ENCODE peak calls at places on chromosomes 1 and 21, in nine cellular contexts. B, S, G, H, X, Y, D, L and E are unnamed samples.

GRCh38 chr1:29518183-29518835 is 282.0 kb downstream of the PTPRU start:
- DNase-seq in L (no peak), H (no peak), B (no peak), Y (no peak), S (no peak), D (no peak), X (no peak), G (no peak), E (no peak)

GRCh38 chr1:86754265-86754974 is 50.0 kb downstream of the SH3GLB1 start:
- DNase-seq in X (no peak), S (no peak), H (no peak), Y (no peak), B (no peak), D (no peak), G (no peak), L (no peak), E (no peak)

GRCh38 chr1:183164350-183164749 is 21.7 kb upstream of the LAMC2 start:
- DNase-seq in B (no peak), Y (no peak), D (peak; percentile 99), S (peak; percentile 98), G (no peak), H (no peak), X (no peak), L (no peak), E (no peak)

GRCh38 chr1:29380532-29380931 is 144.2 kb downstream of the PTPRU start:
- DNase-seq in B (no peak), L (no peak), X (no peak), D (no peak), Y (no peak), G (no peak), S (peak; percentile 69), H (no peak), E (no peak)

GRCh38 chr1:103111926-103112325 is 3.6 kb upstream of the COL11A1 start:
- DNase-seq in G (no peak), B (no peak), X (no peak), L (no peak), H (no peak), Y (no peak), D (no peak), S (peak; percentile 52), E (no peak)

GRCh38 chr1:26957306-26957705 is 3.0 kb downstream of the KDF1 start:
- DNase-seq in X (no peak), Y (no peak), H (no peak), D (no peak), S (no peak), L (no peak), G (no peak), B (no peak), E (no peak)

GRCh38 chr1:247435026-247435770 is 19.2 kb downstream of the NLRP3 start:
- DNase-seq in D (no peak), B (no peak), S (no peak), Y (no peak), L (no peak), X (no peak), H (no peak), G (no peak), E (no peak)

GRCh38 chr1:156052862-156053769 is 482 bp downstream of the UBQLN4 start:
- DNase-seq in X (peak; percentile 62), L (peak; percentile 59), D (peak; percentile 57), S (peak; percentile 72), Y (peak; percentile 73), G (peak; percentile 46), B (no peak), H (peak; percentile 58), E (peak; percentile 41)

GRCh38 chr1:1435094-1435903 is at the start of gene VWA1:
- DNase-seq in Y (no peak), D (no peak), H (peak; percentile 30), B (peak; percentile 72), X (peak; percentile 48), S (peak; percentile 70), G (peak; percentile 27), L (peak; percentile 84), E (no peak)

GRCh38 chr1:172993640-172994039 is 57.1 kb downstream of the TNFSF18 start:
- DNase-seq in G (no peak), D (no peak), L (no peak), B (no peak), Y (no peak), S (peak; percentile 24), X (no peak), H (no peak), E (no peak)

GRCh38 chr1:15799928-15800835 is 7.3 kb downstream of the UQCRHL start:
- DNase-seq in H (no peak), X (no peak), Y (no peak), L (no peak), D (peak; percentile 100), B (no peak), S (peak; percentile 99), G (no peak), E (no peak)

GRCh38 chr1:31427322-31427721 is 14.3 kb downstream of the SERINC2 start:
- DNase-seq in S (no peak), D (no peak), H (no peak), B (no peak), Y (peak; percentile 17), X (no peak), G (no peak), L (no peak), E (no peak)

GRCh38 chr1:116412898-116413297 is 39.9 kb downstream of the ATP1A1 start:
- DNase-seq in Y (no peak), S (no peak), G (no peak), L (no peak), H (no peak), D (no peak), X (no peak), B (no peak), E (no peak)

GRCh38 chr1:150322310-150322709 is 977 bp downstream of the PRPF3 start:
- DNase-seq in S (no peak), H (no peak), Y (no peak), G (no peak), X (no peak), D (no peak), B (no peak), L (no peak), E (no peak)

GRCh38 chr1:75345538-75346292 is 211.5 kb downstream of the LHX8 start:
- DNase-seq in Y (no peak), X (no peak), S (peak; percentile 86), G (no peak), L (no peak), D (no peak), B (no peak), H (no peak), E (no peak)

GRCh38 chr1:101235696-101236545 is 898 bp upstream of the S1PR1 start:
- DNase-seq in S (peak; percentile 20), H (peak; percentile 55), Y (peak; percentile 65), B (no peak), X (peak; percentile 64), G (no peak), D (no peak), L (peak; percentile 37), E (no peak)

GRCh38 chr1:14334336-14335176 is 263.9 kb upstream of the KAZN start:
- DNase-seq in X (no peak), D (no peak), H (no peak), Y (no peak), S (peak; percentile 10), B (no peak), G (no peak), L (no peak), E (no peak)

GRCh38 chr1:155591770-155592169 is 18.2 kb upstream of the MSTO1 start:
- DNase-seq in B (no peak), X (peak; percentile 34), L (no peak), Y (no peak), H (peak; percentile 11), S (peak; percentile 63), D (peak; percentile 31), G (peak; percentile 31), E (no peak)

GRCh38 chr21:44344541-44345183 is 5.5 kb upstream of the CFAP410 start:
- DNase-seq in D (no peak), B (no peak), Y (no peak), X (no peak), H (no peak), G (no peak), L (no peak), S (no peak), E (no peak)

GRCh38 chr1:59814901-59815825 is at the start of gene HOOK1:
- DNase-seq in L (peak; percentile 11), X (peak; percentile 9), S (peak; percentile 15), B (no peak), H (no peak), D (no peak), Y (no peak), G (no peak), E (no peak)

GRCh38 chr1:60947367-60947766 is 135.0 kb upstream of the NFIA start:
- DNase-seq in B (no peak), D (no peak), G (no peak), S (no peak), H (no peak), Y (no peak), L (no peak), X (no peak), E (no peak)

GRCh38 chr1:211557894-211558625 is 20.9 kb downstream of the SLC30A1 start:
- DNase-seq in S (no peak), Y (no peak), B (no peak), G (no peak), D (no peak), H (no peak), L (no peak), X (no peak), E (no peak)

GRCh38 chr1:42930178-42931107 is 28.2 kb downstream of the SLC2A1 start:
- DNase-seq in D (no peak), H (no peak), B (no peak), L (no peak), X (no peak), G (no peak), S (no peak), Y (no peak), E (no peak)

GRCh38 chr21:35448876-35449599 is 399.9 kb upstream of the RUNX1 start:
- DNase-seq in G (no peak), B (no peak), L (no peak), H (no peak), S (no peak), X (no peak), D (no peak), Y (no peak), E (no peak)

GRCh38 chr1:90190523-90190922 is 195.6 kb downstream of the ZNF326 start:
- DNase-seq in D (no peak), L (no peak), X (no peak), S (no peak), B (no peak), G (no peak), H (no peak), Y (no peak), E (no peak)

GRCh38 chr1:174769961-174770549 is 229.7 kb upstream of the CACYBP start:
- DNase-seq in B (no peak), H (no peak), L (no peak), G (no peak), S (peak; percentile 58), Y (no peak), D (peak; percentile 57), X (no peak), E (no peak)

GRCh38 chr1:104291156-104291555 is 541.5 kb downstream of the AMY1C start:
- DNase-seq in B (no peak), X (no peak), S (no peak), Y (no peak), D (no peak), L (no peak), G (no peak), H (no peak), E (no peak)

GRCh38 chr1:23483327-23484252 is at the start of gene ASAP3:
- DNase-seq in L (peak; percentile 35), S (no peak), D (no peak), B (no peak), X (peak; percentile 15), G (no peak), Y (peak; percentile 64), H (peak; percentile 6), E (no peak)

GRCh38 chr1:88189525-88189924 is 494.5 kb upstream of the PKN2 start:
- DNase-seq in Y (no peak), L (no peak), D (no peak), H (no peak), G (no peak), X (no peak), S (no peak), B (no peak), E (no peak)

GRCh38 chr1:227770812-227771211 is 35.6 kb downstream of the SNAP47 start:
- DNase-seq in X (no peak), L (no peak), B (no peak), S (no peak), D (no peak), H (no peak), Y (no peak), G (no peak), E (no peak)

GRCh38 chr1:85448358-85448757 is 16.6 kb downstream of the DDAH1 start:
- DNase-seq in D (no peak), S (no peak), X (no peak), H (no peak), B (no peak), L (no peak), Y (no peak), G (no peak), E (no peak)